ENCODE peak calls at places on chromosomes 2 and 18, in nine cellular contexts. P, C, Z, N, L, J, Q, T and G are unnamed samples.

GRCh38 chr2:223976635-223977226 is 19.5 kb downstream of the MRPL44 start:
- DNase-seq in P (no peak), Q (no peak), L (no peak), J (no peak), C (no peak), T (no peak), N (no peak), Z (no peak), G (no peak)

GRCh38 chr18:21747268-21747667 is 6.7 kb downstream of the MIB1 start:
- DNase-seq in C (no peak), Z (no peak), Q (no peak), J (no peak), N (no peak), T (no peak), P (no peak), L (no peak), G (no peak)

GRCh38 chr2:181352158-181352557 is 105.0 kb upstream of the ITGA4 start:
- DNase-seq in Q (peak; percentile 83), L (no peak), P (no peak), N (no peak), J (peak; percentile 34), C (no peak), T (no peak), Z (no peak), G (no peak)

GRCh38 chr2:22817197-22817596 is 567.8 kb upstream of the KLHL29 start:
- DNase-seq in Z (no peak), Q (no peak), P (no peak), C (no peak), J (no peak), L (no peak), T (no peak), N (no peak), G (no peak)

GRCh38 chr2:200765995-200766660 is 45.6 kb upstream of the BZW1 start:
- DNase-seq in N (no peak), P (no peak), J (no peak), T (no peak), C (no peak), Z (peak; percentile 55), L (no peak), Q (no peak), G (no peak)

GRCh38 chr2:27753744-27754588 is 17.6 kb upstream of the MRPL33 start:
- DNase-seq in Z (no peak), C (peak; percentile 82), L (peak; percentile 82), N (peak; percentile 57), J (peak; percentile 91), Q (peak; percentile 93), T (peak; percentile 73), P (no peak), G (peak; percentile 79)

GRCh38 chr2:240252872-240253511 is 112.5 kb upstream of the OTOS start:
- DNase-seq in J (no peak), L (peak; percentile 54), P (no peak), N (no peak), Z (no peak), C (no peak), T (no peak), Q (no peak), G (no peak)

GRCh38 chr2:88188741-88189140 is 18.6 kb downstream of the THNSL2 start:
- DNase-seq in Q (no peak), L (no peak), C (no peak), T (no peak), J (no peak), P (no peak), Z (no peak), N (peak; percentile 12), G (no peak)

GRCh38 chr18:59459352-59460059 is 100.4 kb upstream of the LMAN1 start:
- DNase-seq in Z (no peak), T (peak; percentile 15), Q (no peak), P (no peak), N (no peak), L (no peak), J (peak; percentile 26), C (no peak), G (no peak)

GRCh38 chr18:47184419-47185050 is 8.4 kb upstream of the IER3IP1 start:
- DNase-seq in L (no peak), T (peak; percentile 30), N (peak; percentile 19), P (no peak), C (no peak), J (peak; percentile 56), Q (peak; percentile 74), Z (peak; percentile 39), G (no peak)

GRCh38 chr18:269480-270090 is 1.7 kb upstream of the THOC1 start:
- DNase-seq in Q (no peak), L (no peak), J (peak; percentile 39), C (no peak), P (no peak), T (no peak), Z (no peak), N (no peak), G (no peak)

GRCh38 chr2:196225213-196225612 is 53.8 kb upstream of the STK17B start:
- DNase-seq in Z (no peak), N (no peak), J (no peak), Q (no peak), T (no peak), L (no peak), C (no peak), P (no peak), G (no peak)

GRCh38 chr2:232327089-232328037 is 51.2 kb upstream of the ALPP start:
- DNase-seq in T (peak; percentile 82), Z (no peak), C (peak; percentile 79), P (no peak), N (no peak), J (peak; percentile 76), Q (peak; percentile 80), L (peak; percentile 75), G (peak; percentile 88)

GRCh38 chr18:73316513-73316912 is 448.7 kb upstream of the NETO1 start:
- DNase-seq in L (no peak), Z (peak; percentile 27), N (no peak), Q (no peak), J (no peak), P (no peak), C (no peak), T (no peak), G (no peak)

GRCh38 chr18:73318732-73319479 is 451.1 kb upstream of the NETO1 start:
- DNase-seq in L (no peak), N (no peak), P (no peak), C (no peak), Z (no peak), J (no peak), T (no peak), Q (no peak), G (no peak)

GRCh38 chr18:73315381-73315780 is 447.6 kb upstream of the NETO1 start:
- DNase-seq in C (no peak), Q (no peak), P (no peak), J (no peak), N (no peak), L (no peak), T (no peak), Z (no peak), G (no peak)
- TF ChIP-seq CTCF in C (no peak), Q (no peak), P (no peak), J (no peak), N (no peak), L (no peak), T (no peak), Z (no peak), G (no peak)

DNA sequence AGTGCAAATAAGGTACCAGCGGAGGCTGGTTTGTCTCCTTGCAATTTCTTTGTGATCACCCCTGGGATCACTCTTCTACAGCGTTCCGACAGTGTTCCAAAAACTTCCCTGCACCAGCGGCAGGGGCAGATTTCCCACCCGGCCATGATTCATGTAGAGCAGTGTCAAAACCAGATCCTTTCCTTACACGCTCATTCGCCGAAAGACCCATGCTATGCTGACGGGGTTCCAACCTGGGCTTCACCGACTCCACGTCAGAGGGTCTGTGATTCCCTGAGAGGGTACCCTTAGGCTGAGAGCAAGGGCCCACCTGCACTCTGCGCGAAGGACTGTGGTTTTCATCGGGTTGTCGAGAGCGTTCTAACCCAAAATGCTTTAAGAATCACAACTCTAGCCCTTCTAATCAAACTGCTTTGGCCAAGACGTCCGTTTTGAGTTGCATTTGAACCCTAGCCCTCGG is 379 bp upstream of the TTC27 start:
- DNase-seq in N (peak; percentile 24), C (peak; percentile 78), L (peak; percentile 67), Q (peak; percentile 23), T (no peak), P (no peak), J (no peak), Z (peak; percentile 32), G (no peak)
- TF ChIP-seq CTCF in N (no peak), C (no peak), L (peak; percentile 41), Q (no peak), T (no peak), P (no peak), J (no peak), Z (peak; percentile 33), G (peak; percentile 50)

DNA sequence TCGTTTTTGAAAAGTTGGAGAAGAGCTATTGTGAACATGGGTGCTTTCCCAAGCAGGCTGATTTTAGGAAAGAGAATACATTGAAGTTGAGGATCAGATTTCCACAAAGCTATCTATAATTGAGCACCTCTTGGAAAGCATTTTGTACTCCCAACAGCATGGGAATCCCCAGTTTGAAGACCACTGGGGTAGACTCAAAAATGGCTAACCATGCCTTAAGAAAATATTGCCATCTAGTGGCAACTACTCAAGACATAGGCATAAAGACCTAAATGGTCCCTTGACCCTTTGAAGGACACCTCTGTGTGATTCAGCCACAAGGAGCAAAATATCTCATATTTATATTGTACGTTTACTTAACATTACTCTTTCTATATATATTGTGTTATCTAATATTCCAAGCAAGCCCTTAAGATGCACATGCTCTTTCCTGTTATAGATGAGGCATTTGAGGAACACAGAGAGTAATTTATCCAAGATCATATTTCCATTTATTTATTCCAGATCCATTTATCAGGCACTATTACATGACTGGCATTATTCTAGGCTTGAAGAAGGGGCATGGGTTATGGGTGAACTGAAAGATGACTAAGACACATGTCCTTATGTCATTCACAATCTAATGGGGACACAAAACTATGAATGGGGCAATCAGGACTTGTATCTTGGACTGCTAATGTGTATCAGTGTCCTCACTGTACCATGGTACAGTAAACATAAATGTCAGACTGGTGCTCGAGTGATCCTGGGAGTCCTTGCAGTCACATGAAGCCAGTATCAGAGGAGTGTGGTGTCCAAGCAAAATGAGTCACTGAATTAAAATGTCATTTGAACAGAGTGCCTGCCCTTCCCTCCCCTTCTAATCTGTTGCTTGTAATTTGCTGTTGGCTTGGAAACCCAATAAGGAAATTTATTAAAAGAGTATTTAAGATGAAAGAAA is 121.0 kb upstream of the XPO1 start:
- DNase-seq in P (no peak), J (peak; percentile 67), C (no peak), N (no peak), L (no peak), Z (no peak), T (peak; percentile 67), Q (peak; percentile 7), G (no peak)
- TF ChIP-seq CTCF in P (peak; percentile 32), J (peak; percentile 61), C (no peak), N (peak; percentile 56), L (peak; percentile 58), Z (peak; percentile 73), T (peak; percentile 50), Q (peak; percentile 27), G (peak; percentile 72)

DNA sequence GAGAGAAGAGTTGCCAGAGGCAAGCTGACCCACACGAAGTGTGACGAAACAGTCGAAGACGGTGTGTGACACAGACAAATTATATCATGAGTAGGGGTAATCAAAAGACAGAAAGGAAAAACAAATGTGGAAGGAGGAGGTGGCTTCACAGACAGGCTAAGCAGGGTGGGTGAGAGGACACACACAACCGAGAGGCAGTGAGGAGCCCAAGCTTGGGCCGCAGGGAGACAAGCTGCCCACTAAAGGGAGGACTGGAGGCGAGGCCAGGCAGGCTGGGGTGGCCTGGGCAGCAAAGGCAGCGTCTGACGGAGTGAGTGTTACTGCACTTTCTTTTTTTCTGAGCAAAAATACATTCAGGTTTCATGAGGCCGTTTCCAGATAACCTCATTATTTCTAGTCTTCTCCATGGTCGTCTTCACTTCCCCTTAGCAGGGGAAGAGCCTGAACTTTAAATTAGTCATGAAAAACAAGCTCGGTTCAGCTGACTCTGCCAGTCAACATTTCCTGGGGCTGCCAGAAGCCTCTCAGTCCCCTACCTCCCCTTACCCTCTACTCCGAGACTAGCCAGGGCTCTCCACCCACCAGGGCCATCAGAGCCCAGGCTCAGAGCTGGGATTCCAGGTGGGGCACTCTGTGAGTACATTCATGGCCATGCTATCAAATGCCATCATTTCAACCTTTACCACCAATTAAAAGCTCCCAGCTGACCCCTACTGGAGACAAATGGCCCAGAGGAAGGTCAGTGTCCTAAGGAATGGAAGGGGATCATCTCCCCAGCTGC is 13.8 kb upstream of the ZFP36L2 start:
- DNase-seq in N (no peak), Z (no peak), Q (peak; percentile 34), P (no peak), C (no peak), J (peak; percentile 57), L (no peak), T (peak; percentile 23), G (no peak)
- TF ChIP-seq CTCF in N (peak; percentile 11), Z (peak; percentile 31), Q (no peak), P (no peak), C (no peak), J (peak; percentile 57), L (no peak), T (no peak), G (no peak)